ENCODE peak calls at places on chromosome 7, in four cellular contexts. T is spleen, O is GM23338, X is stomach. B is an unnamed sample. For H3K4me1, the result is how much of the 10 kb centered on the place peaks cover.

GRCh38 chr7:37481722-37482288 is 33.1 kb upstream of the ELMO1 start:
- DNase-seq in X (no peak), T (no peak), O (no peak), B (no peak)

GRCh38 chr7:128773604-128774003 is 2.0 kb downstream of the OPN1SW start:
- DNase-seq in T (no peak), O (no peak), X (no peak), B (no peak)

GRCh38 chr7:12475362-12476063 is 71.8 kb upstream of the VWDE start:
- DNase-seq in T (no peak), X (no peak), O (peak), B (no peak)

GRCh38 chr7:98223351-98223897 is 12.2 kb downstream of the BHLHA15 start:
- DNase-seq in O (no peak), X (no peak), T (peak), B (no peak)

GRCh38 chr7:91151916-91152315 is 112.3 kb upstream of the FZD1 start:
- DNase-seq in X (no peak), T (no peak), O (no peak), B (no peak)

GRCh38 chr7:31172071-31172470 is 120.0 kb downstream of the ADCYAP1R1 start:
- DNase-seq in T (no peak), X (no peak), O (no peak), B (no peak)

GRCh38 chr7:45456747-45457146 is 117.4 kb upstream of the ADCY1 start:
- DNase-seq in O (no peak), X (no peak), T (no peak), B (no peak)

GRCh38 chr7:140541513-140542192 is 62.3 kb upstream of the MKRN1 start:
- DNase-seq in T (peak), X (peak), O (peak), B (peak)

GRCh38 chr7:129043012-129043411 is 11.9 kb downstream of the TNPO3 start:
- DNase-seq in O (no peak), T (no peak), X (no peak), B (no peak)

GRCh38 chr7:135342887-135343286 is 109.2 kb downstream of the STRA8 start:
- DNase-seq in X (no peak), O (no peak), T (no peak), B (no peak)

GRCh38 chr7:80244206-80244956 is 109.8 kb downstream of the GNAI1 start:
- DNase-seq in O (no peak), T (no peak), X (no peak), B (no peak)

GRCh38 chr7:83366629-83367028 is 203.9 kb upstream of the PCLO start:
- DNase-seq in X (no peak), O (peak), T (no peak), B (no peak)

GRCh38 chr7:28761485-28761884 is 196.6 kb downstream of the TRIL start:
- DNase-seq in T (no peak), O (no peak), X (no peak), B (no peak)

GRCh38 chr7:113460067-113460466 is 341.7 kb upstream of the SMIM30 start:
- DNase-seq in O (no peak), X (no peak), T (no peak), B (no peak)

GRCh38 chr7:45151967-45152366 is 5.6 kb upstream of the RAMP3 start:
- DNase-seq in T (no peak), O (no peak), X (no peak), B (no peak)

GRCh38 chr7:25886387-25887240 is 265.4 kb upstream of the NFE2L3 start:
- DNase-seq in X (no peak), O (no peak), T (no peak), B (no peak)

GRCh38 chr7:81004098-81004497 is 85.2 kb upstream of the SEMA3C start:
- DNase-seq in T (no peak), X (no peak), O (no peak), B (no peak)

GRCh38 chr7:29547465-29547864 is 16.2 kb upstream of the PRR15 start:
- DNase-seq in O (no peak), X (no peak), T (no peak), B (no peak)

GRCh38 chr7:23357190-23358093 is 58.3 kb downstream of the MALSU1 start:
- DNase-seq in T (no peak), O (peak), X (no peak), B (no peak)

GRCh38 chr7:157276731-157277562 is 59.9 kb upstream of the DNAJB6 start:
- DNase-seq in X (no peak), T (peak), O (no peak), B (no peak)

GRCh38 chr7:38248069-38248567 is 25.3 kb downstream of the TARP start:
- DNase-seq in T (no peak), O (no peak), X (no peak), B (no peak)

GRCh38 chr7:8040768-8041369 is 72.3 kb downstream of the GLCCI1 start:
- DNase-seq in X (no peak), O (no peak), T (no peak), B (no peak)

GRCh38 chr7:135990258-135990657 is 13.1 kb upstream of the MTPN start:
- DNase-seq in X (no peak), T (no peak), O (no peak), B (no peak)

GRCh38 chr7:117993377-117994003 is 120.2 kb upstream of the CTTNBP2 start:
- DNase-seq in T (no peak), X (no peak), O (peak), B (no peak)

GRCh38 chr7:155213385-155213784 is 84.3 kb upstream of the INSIG1 start:
- DNase-seq in O (no peak), T (peak), X (no peak), B (no peak)

GRCh38 chr7:155213955-155214327 is 83.7 kb upstream of the INSIG1 start:
- DNase-seq in O (no peak), T (peak), X (no peak), B (no peak)

GRCh38 chr7:155211761-155212160 is 85.9 kb upstream of the INSIG1 start:
- DNase-seq in O (no peak), X (no peak), T (peak), B (peak)

GRCh38 chr7:155211173-155211572 is 86.5 kb upstream of the INSIG1 start:
- DNase-seq in X (no peak), T (peak), O (no peak), B (no peak)

GRCh38 chr7:155212301-155213015 is 85.2 kb upstream of the INSIG1 start:
- DNase-seq in T (peak), X (no peak), O (no peak), B (no peak)
- TF ChIP-seq POLR2AphosphoS5 in T (no peak), X (no peak), O (no peak), B (no peak)

DNA sequence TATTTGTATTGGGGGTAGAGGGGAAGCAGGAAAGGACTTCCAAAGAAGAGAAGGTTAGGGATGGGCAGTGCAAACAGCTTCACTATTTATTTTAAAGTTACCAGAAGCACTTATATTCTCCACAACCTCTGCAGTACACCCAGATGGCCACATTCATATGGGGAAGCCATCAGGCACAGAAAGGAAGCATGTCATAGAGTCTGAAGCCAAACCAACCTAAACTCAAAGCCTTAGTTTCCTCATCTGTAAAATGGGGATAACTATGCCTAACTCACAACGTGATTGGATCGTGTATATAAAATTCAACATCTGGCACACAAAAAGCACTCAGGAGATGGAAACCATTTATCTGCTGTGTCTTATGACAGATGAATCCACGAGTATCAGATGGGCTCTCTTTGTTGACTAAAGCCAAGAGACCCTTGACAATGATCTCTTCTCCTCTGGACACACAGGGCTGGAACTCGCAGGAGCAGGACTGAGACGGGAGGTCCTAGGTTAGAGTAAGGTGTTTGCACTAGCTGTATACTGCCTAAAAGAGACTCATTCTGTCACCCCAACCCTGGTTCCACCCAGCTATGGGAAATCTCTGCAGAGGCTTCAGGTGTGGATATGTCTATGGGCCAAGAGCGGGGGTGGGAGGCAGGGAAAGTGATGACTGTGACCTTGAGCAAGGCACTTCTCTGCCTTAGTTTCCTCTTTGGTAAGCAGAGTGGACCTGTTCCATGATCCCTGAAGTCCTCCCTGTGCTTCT is 1.8 kb downstream of the KIAA1549 start:
- DNase-seq in O (no peak), X (no peak), T (no peak), B (no peak)
- H3K4me3 ChIP-seq in O (peak), X (peak), T (no peak), B (no peak)

GRCh38 chr7:112110651-112111050 is 95.5 kb downstream of the DOCK4 start:
- DNase-seq in T (no peak), X (no peak), O (no peak), B (no peak)
- H3K4me1 ChIP-seq in T (under half), X (under half), O (under half), B (under half)

GRCh38 chr7:100093054-100093453 is 4.3 kb downstream of the COPS6 start:
- DNase-seq in T (no peak), X (no peak), O (no peak), B (no peak)

GRCh38 chr7:100093498-100093897 is 4.7 kb downstream of the COPS6 start:
- DNase-seq in T (no peak), O (no peak), X (no peak), B (no peak)

GRCh38 chr7:100090527-100091410 is 2.0 kb downstream of the COPS6 start:
- DNase-seq in O (no peak), T (no peak), X (no peak), B (no peak)

GRCh38 chr7:100089458-100090201 is 861 bp downstream of the COPS6 start:
- DNase-seq in T (no peak), X (no peak), O (no peak), B (no peak)

GRCh38 chr7:100091411-100092181 is 2.8 kb downstream of the COPS6 start:
- DNase-seq in O (peak), X (no peak), T (no peak), B (no peak)
- TF ChIP-seq POLR2AphosphoS5 in O (peak), X (no peak), T (peak), B (no peak)

GRCh38 chr7:149713061-149713730 is 60.2 kb downstream of the ZNF467 start:
- DNase-seq in X (no peak), O (no peak), T (peak), B (no peak)

GRCh38 chr7:149714081-149714909 is 59.1 kb downstream of the ZNF467 start:
- DNase-seq in X (peak), T (peak), O (peak), B (peak)

GRCh38 chr7:149715476-149715875 is 57.9 kb downstream of the ZNF467 start:
- DNase-seq in X (peak), T (peak), O (no peak), B (peak)

GRCh38 chr7:149714910-149715471 is 58.4 kb downstream of the ZNF467 start:
- DNase-seq in T (peak), O (no peak), X (peak), B (peak)

GRCh38 chr7:149713731-149714068 is 59.7 kb downstream of the ZNF467 start:
- DNase-seq in T (peak), O (peak), X (no peak), B (peak)
- H3K4me3 ChIP-seq in T (no peak), O (peak), X (peak), B (peak)

GRCh38 chr7:130360518-130360917 is 15.9 kb downstream of the CPA5 start:
- DNase-seq in X (no peak), O (no peak), T (no peak), B (no peak)
- H3K4me1 ChIP-seq in X (under half), O (under half), T (under half), B (under half)

GRCh38 chr7:47949703-47950102 is 1.4 kb upstream of the PKD1L1 start:
- DNase-seq in X (no peak), O (no peak), T (no peak), B (no peak)

GRCh38 chr7:47952224-47952623 is 4.0 kb upstream of the PKD1L1 start:
- DNase-seq in X (no peak), T (no peak), O (peak), B (no peak)

GRCh38 chr7:47953822-47954221 is 5.6 kb upstream of the PKD1L1 start:
- DNase-seq in O (no peak), X (no peak), T (no peak), B (no peak)

GRCh38 chr7:47950714-47951113 is 2.4 kb upstream of the PKD1L1 start:
- DNase-seq in T (no peak), O (peak), X (peak), B (peak)

DNA sequence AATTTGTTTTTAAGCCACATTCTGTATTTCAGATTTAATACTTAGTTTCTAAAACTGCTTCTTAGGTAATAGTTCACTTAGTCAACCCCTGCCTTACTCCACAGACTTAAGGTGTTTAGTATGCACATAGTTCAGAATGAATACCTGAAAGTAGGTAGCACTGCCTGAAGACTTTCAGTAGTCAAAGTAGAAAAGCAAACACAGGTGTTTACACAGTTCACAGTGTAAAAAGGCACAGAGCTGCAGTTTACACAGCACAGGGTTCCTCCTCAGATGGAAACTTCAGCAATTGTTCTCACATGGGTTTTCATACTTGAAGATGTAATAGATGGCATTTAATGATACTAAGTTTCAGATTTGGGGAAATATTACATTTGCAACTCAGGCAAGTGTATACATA is 3.1 kb upstream of the PKD1L1 start:
- DNase-seq in T (no peak), X (no peak), O (no peak), B (no peak)
- TF ChIP-seq POLR2AphosphoS5 in T (no peak), X (peak), O (no peak), B (no peak)

B was measured in upper lobe of left lung.